ENCODE peak calls at places on chromosomes 12 and 14, in four cellular contexts. Q is A549, Y is breast epithelium, K is Panc1. I is an unnamed sample.
A peak's percentile ranks its signal among the peaks of the same experiment; 100 is the strongest.

GRCh38 chr12:40870981-40871380 is 178.7 kb downstream of the CNTN1 start:
- DNase-seq in K (no peak), Y (no peak), Q (no peak), I (no peak)

GRCh38 chr12:3293446-3294161 is 197.4 kb upstream of the PRMT8 start:
- DNase-seq in Y (no peak), Q (peak; percentile 47), K (no peak), I (peak; percentile 34)

GRCh38 chr12:121252712-121253345 is 42.9 kb downstream of the P2RX4 start:
- DNase-seq in Y (no peak), Q (peak; percentile 35), K (no peak), I (no peak)

GRCh38 chr14:74425525-74426201 is 347 bp downstream of the SYNDIG1L start:
- DNase-seq in Q (no peak), Y (no peak), K (no peak), I (peak; percentile 17)

GRCh38 chr14:97315790-97316189 is 518.6 kb downstream of the VRK1 start:
- DNase-seq in Y (no peak), K (no peak), Q (no peak), I (no peak)

GRCh38 chr12:23742574-23742973 is 206.9 kb downstream of the SOX5 start:
- DNase-seq in Q (no peak), Y (no peak), K (no peak), I (no peak)

GRCh38 chr12:117797202-117797601 is 171.6 kb downstream of the KSR2 start:
- DNase-seq in Y (no peak), K (no peak), Q (no peak), I (no peak)

GRCh38 chr12:45234134-45234865 is 18.4 kb downstream of the ANO6 start:
- DNase-seq in Y (peak; percentile 36), K (peak; percentile 93), Q (peak; percentile 91), I (peak; percentile 97)

GRCh38 chr12:54374555-54375257 is 9.8 kb downstream of the ZNF385A start:
- DNase-seq in Y (no peak), K (no peak), Q (no peak), I (no peak)

GRCh38 chr14:96272777-96273471 is 16.9 kb downstream of the BDKRB1 start:
- DNase-seq in K (no peak), Y (no peak), Q (peak; percentile 66), I (no peak)

GRCh38 chr12:9742665-9743064 is 9.8 kb upstream of the CLECL1 start:
- DNase-seq in Q (no peak), Y (no peak), K (no peak), I (no peak)

GRCh38 chr14:100362311-100362927 is 39.3 kb downstream of the SLC25A47 start:
- DNase-seq in K (no peak), Q (no peak), Y (no peak), I (peak; percentile 91)

GRCh38 chr14:50344831-50345563 is 32.9 kb downstream of the DMAC2L start:
- DNase-seq in Q (no peak), K (no peak), Y (no peak), I (peak; percentile 96)

GRCh38 chr14:82313889-82314288 is 780.2 kb upstream of the SEL1L start:
- DNase-seq in Y (no peak), Q (no peak), K (no peak), I (no peak)

GRCh38 chr12:90234455-90234854 is 525.8 kb upstream of the ATP2B1 start:
- DNase-seq in Q (peak; percentile 24), K (no peak), Y (no peak), I (no peak)

GRCh38 chr14:90522585-90523191 is 125.9 kb downstream of the CALM1 start:
- DNase-seq in Y (peak; percentile 81), K (no peak), Q (no peak), I (peak; percentile 54)

GRCh38 chr14:59771577-59771976 is 99.0 kb downstream of the RTN1 start:
- DNase-seq in Y (no peak), K (no peak), Q (no peak), I (peak; percentile 79)

GRCh38 chr14:59269431-59269830 is 81.0 kb downstream of the DAAM1 start:
- DNase-seq in K (no peak), Q (no peak), Y (no peak), I (no peak)

GRCh38 chr12:113862570-113863454 is 103.3 kb downstream of the RBM19 start:
- DNase-seq in K (no peak), Q (peak; percentile 20), Y (no peak), I (peak; percentile 71)

GRCh38 chr14:88005978-88006851 is 1.3 kb downstream of the GPR65 start:
- DNase-seq in Q (no peak), K (no peak), Y (no peak), I (no peak)

GRCh38 chr14:63991833-63992232 is 139.0 kb downstream of the SYNE2 start:
- DNase-seq in Y (no peak), K (no peak), Q (no peak), I (no peak)

GRCh38 chr12:87656311-87656710 is 372.9 kb downstream of the C12orf50 start:
- DNase-seq in Q (no peak), Y (no peak), K (no peak), I (no peak)

GRCh38 chr12:100666588-100666987 is 93.1 kb downstream of the GAS2L3 start:
- DNase-seq in Q (no peak), K (no peak), Y (no peak), I (no peak)

GRCh38 chr12:58502236-58502635 is 418.1 kb downstream of the LRIG3 start:
- DNase-seq in K (no peak), Q (no peak), Y (no peak), I (peak; percentile 78)

GRCh38 chr12:27177716-27178115 is 66.4 kb upstream of the STK38L start:
- DNase-seq in Q (peak; percentile 74), K (no peak), Y (no peak), I (peak; percentile 87)

GRCh38 chr12:87687362-87687761 is 341.8 kb downstream of the C12orf50 start:
- DNase-seq in K (no peak), Y (no peak), Q (peak; percentile 50), I (peak; percentile 3)

GRCh38 chr12:118292836-118293235 is 79.9 kb downstream of the TAOK3 start:
- DNase-seq in Y (no peak), K (no peak), Q (no peak), I (no peak)

GRCh38 chr14:83164016-83164415 is 1630.4 kb upstream of the SEL1L start:
- DNase-seq in K (no peak), Q (no peak), Y (no peak), I (peak; percentile 52)

GRCh38 chr12:128825845-128826244 is 2.1 kb upstream of the SLC15A4 start:
- DNase-seq in Y (no peak), K (no peak), Q (no peak), I (no peak)

GRCh38 chr12:62799126-62799736 is 135.7 kb downstream of the PPM1H start:
- DNase-seq in Y (peak; percentile 35), Q (peak; percentile 83), K (peak; percentile 63), I (peak; percentile 64)

GRCh38 chr14:24699052-24699451 is 65.1 kb upstream of the GZMB start:
- DNase-seq in Y (no peak), Q (no peak), K (no peak), I (no peak)
- H3K4me3 ChIP-seq in Y (no peak overlapping the region), Q (no peak overlapping the region), K (no peak overlapping the region), I (no peak overlapping the region)

GRCh38 chr14:24271834-24272263 is 452 bp upstream of the RABGGTA start:
- DNase-seq in Q (no peak), Y (no peak), K (no peak), I (no peak)

GRCh38 chr14:24272442-24272841 is 1.0 kb upstream of the RABGGTA start:
- DNase-seq in K (no peak), Q (no peak), Y (no peak), I (no peak)

GRCh38 chr14:24274101-24274543 is 2.7 kb upstream of the RABGGTA start:
- DNase-seq in Y (no peak), Q (no peak), K (no peak), I (no peak)

GRCh38 chr14:24275524-24276139 is 4.2 kb upstream of the RABGGTA start:
- DNase-seq in K (no peak), Y (no peak), Q (no peak), I (no peak)

GRCh38 chr14:24273422-24273998 is 2.1 kb upstream of the RABGGTA start:
- DNase-seq in Y (no peak), K (no peak), Q (peak; percentile 43), I (no peak)
- TF ChIP-seq CTCF in Y (no peak), K (peak; percentile 17), Q (no peak), I (no peak)

GRCh38 chr12:124556067-124556466 is 11.3 kb downstream of the NCOR2 start:
- DNase-seq in Q (no peak), Y (no peak), K (no peak), I (no peak)

GRCh38 chr12:124558298-124558697 is 9.1 kb downstream of the NCOR2 start:
- DNase-seq in K (no peak), Q (no peak), Y (no peak), I (no peak)

GRCh38 chr12:124559182-124560017 is 8.0 kb downstream of the NCOR2 start:
- DNase-seq in K (no peak), Q (no peak), Y (no peak), I (no peak)

GRCh38 chr12:124556896-124557501 is 10.4 kb downstream of the NCOR2 start:
- DNase-seq in K (no peak), Q (no peak), Y (no peak), I (peak; percentile 58)

DNA sequence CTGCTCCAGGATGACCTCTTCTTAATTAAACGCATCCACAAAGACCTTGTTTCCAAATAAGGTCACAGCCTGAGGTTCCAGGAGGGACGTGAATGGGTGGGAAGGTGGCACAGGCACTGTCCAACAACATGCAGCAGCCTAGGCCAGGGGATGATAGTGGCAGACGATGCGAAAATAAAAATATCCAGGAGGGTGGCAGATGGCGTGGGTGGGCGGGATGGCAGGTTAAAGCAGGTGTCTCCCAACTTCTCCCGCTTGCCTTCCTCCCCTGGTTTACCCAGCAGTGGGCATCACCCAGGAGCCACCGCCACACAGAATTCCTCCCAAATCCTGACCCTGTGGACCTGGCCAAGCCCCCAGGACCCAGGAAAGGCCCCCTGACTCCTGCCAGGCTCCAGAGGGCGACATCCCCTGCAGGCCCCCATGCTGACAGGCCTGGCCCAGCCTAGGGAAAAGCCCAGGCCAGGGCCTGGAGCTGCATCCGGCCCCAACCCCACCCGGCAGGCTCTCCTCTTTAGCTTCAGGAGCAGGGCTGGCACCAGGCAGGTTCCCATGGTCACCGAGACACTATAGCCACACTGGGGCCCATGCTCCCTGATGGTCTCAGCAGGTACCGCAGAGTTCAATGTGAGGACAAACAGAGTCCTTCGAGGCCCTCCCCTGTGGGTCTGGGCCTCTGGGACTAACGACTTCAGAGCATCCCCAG is 9.7 kb downstream of the NCOR2 start:
- DNase-seq in Q (no peak), Y (no peak), K (no peak), I (no peak)
- H3K4me3 ChIP-seq in Q (no peak overlapping the region), Y (no peak overlapping the region), K (no peak overlapping the region), I (no peak overlapping the region)

GRCh38 chr12:98869886-98870285 is 224.8 kb downstream of the APAF1 start:
- DNase-seq in Q (no peak), Y (no peak), K (no peak), I (no peak)

GRCh38 chr12:98868076-98868475 is 223.0 kb downstream of the APAF1 start:
- DNase-seq in Q (no peak), K (no peak), Y (no peak), I (no peak)

GRCh38 chr12:98868538-98868937 is 223.4 kb downstream of the APAF1 start:
- DNase-seq in K (no peak), Y (no peak), Q (no peak), I (no peak)

GRCh38 chr12:98870521-98870920 is 225.4 kb downstream of the APAF1 start:
- DNase-seq in K (no peak), Y (no peak), Q (no peak), I (no peak)

DNA sequence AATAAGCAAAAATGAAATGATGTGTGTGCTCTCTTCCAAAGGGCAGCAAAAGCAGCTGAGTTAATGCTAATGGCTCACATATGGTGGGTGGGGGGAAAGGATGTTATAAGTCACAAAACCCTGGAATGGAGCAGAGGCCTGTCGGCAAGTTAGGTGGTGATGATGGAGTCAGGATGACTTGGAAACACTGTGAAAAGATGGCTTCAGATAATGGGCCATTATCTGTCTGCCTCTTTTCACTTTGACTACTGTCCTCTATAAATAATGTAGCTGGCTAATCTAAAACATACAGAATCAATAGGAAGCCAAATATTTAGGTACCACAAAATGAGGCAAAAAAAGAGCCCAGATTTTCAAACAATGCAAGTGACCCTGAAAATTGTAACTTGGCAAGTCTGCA is 228.7 kb downstream of the APAF1 start:
- DNase-seq in Q (no peak), Y (no peak), K (no peak), I (no peak)
- TF ChIP-seq CTCF in Q (no peak), Y (no peak), K (no peak), I (no peak)